ENCODE peak calls at places on chromosome 21, in six cellular contexts. I, R, X, Y, J and U are unnamed samples.

GRCh38 chr21:31974454-31974985 is 101.7 kb downstream of the HUNK start:
- DNase-seq in X (no peak), Y (no peak), J (peak; percentile 36), I (no peak), R (no peak), U (no peak)

GRCh38 chr21:27268290-27268689 is 301.4 kb upstream of the ADAMTS5 start:
- DNase-seq in Y (peak; percentile 57), R (no peak), J (no peak), I (no peak), X (no peak), U (no peak)

GRCh38 chr21:44931137-44931500 is 8.7 kb upstream of the SLX9 start:
- DNase-seq in Y (no peak), I (no peak), J (peak; percentile 57), X (peak; percentile 66), R (no peak), U (no peak)

GRCh38 chr21:31203371-31204054 is 140.5 kb downstream of the TIAM1 start:
- DNase-seq in R (no peak), Y (peak; percentile 40), X (no peak), J (no peak), I (no peak), U (no peak)

GRCh38 chr21:41168391-41169257 is 664 bp downstream of the BACE2 start:
- DNase-seq in I (peak; percentile 94), R (peak; percentile 7), Y (peak; percentile 68), X (peak; percentile 55), J (peak; percentile 65), U (peak; percentile 66)

GRCh38 chr21:37443683-37444082 is 77.1 kb downstream of the DYRK1A start:
- DNase-seq in X (no peak), I (no peak), J (no peak), R (no peak), Y (no peak), U (no peak)

GRCh38 chr21:45016491-45017375 is 57.6 kb upstream of the ADARB1 start:
- DNase-seq in J (no peak), R (no peak), Y (no peak), X (no peak), I (no peak), U (no peak)

GRCh38 chr21:32099812-32100416 is 178.9 kb downstream of the MIS18A start:
- DNase-seq in X (no peak), I (no peak), J (peak; percentile 62), R (no peak), Y (peak; percentile 24), U (peak; percentile 17)

GRCh38 chr21:45387506-45387905 is 17.5 kb upstream of the COL18A1 start:
- DNase-seq in R (no peak), I (no peak), X (no peak), J (no peak), Y (no peak), U (no peak)

GRCh38 chr21:37915941-37916794 is at the start of gene KCNJ6:
- DNase-seq in Y (peak; percentile 52), X (peak; percentile 63), J (peak; percentile 94), I (no peak), R (peak; percentile 46), U (peak; percentile 80)

GRCh38 chr21:38377165-38378093 is 120.6 kb downstream of the KCNJ15 start:
- DNase-seq in I (peak; percentile 29), X (no peak), R (no peak), Y (no peak), J (no peak), U (no peak)

DNA sequence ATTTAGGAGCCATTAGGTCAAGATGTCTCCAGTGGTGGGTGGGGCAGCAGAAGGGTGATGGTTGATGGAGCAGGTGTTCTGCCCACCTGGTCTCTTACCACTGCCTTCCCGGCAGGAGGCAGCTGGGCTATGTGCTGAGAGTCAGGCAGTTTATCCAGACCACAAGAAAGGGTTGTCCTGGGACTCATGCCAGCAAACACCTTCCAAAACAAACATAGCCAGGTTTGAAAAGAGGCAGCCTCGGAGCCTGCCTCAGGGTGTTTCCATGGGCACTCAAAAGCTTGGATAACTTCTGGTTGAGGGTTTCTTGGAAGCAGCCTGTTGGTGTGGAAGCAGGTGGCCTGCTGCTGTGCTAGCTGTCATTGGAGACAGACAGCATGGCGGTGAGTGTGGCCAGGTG is 187.2 kb downstream of the PCP4 start:
- DNase-seq in I (no peak), J (no peak), X (peak; percentile 88), Y (no peak), R (no peak), U (peak; percentile 23)
- H3K27ac ChIP-seq in I (peak overlapping the region; percentile 85), J (no peak overlapping the region), X (peak overlapping the region; percentile 43), Y (no peak overlapping the region), R (no peak overlapping the region), U (no peak overlapping the region)

GRCh38 chr21:26130249-26130896 is 40.2 kb downstream of the APP start:
- DNase-seq in X (no peak), J (no peak), Y (peak; percentile 82), I (no peak), R (no peak), U (no peak)
- H3K27ac ChIP-seq in X (no peak overlapping the region), J (peak overlapping the region; percentile 17), Y (peak overlapping the region; percentile 5), I (peak overlapping the region; percentile 28), R (no peak overlapping the region), U (peak overlapping the region; percentile 45)

DNA sequence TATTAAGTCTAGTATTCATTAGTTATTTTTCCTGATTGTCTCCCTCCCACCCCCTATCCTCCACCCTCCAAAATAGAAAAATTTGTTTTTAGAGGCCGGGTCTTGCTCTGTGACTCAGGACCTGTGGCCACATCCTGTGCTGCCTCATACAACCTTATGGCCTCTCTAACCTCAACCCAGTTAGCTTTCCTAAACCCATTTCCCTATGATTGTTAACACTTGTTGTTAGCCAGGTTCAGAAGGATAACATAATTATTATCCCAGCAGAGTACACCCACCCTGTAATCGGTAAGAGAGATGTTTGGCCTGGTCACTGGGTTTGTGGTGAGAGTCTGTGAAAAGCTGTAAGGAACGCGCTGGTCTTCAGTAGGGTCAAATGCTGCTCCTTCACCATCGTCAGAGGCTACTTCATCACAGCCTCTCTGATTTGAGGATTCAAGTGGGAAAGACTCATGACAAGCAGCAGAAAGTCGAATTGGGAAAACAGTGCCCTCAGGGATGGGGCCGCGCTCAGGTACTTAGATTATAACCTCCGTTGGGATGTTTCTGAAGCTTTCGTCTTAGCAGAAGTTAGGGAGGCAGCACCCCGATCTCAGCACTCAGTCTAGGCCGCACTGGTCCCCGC is 35.9 kb upstream of the HMGN1 start:
- DNase-seq in R (no peak), I (no peak), X (no peak), J (no peak), Y (peak; percentile 55), U (no peak)
- H3K27ac ChIP-seq in R (peak overlapping the region; percentile 96), I (peak overlapping the region; percentile 75), X (peak overlapping the region; percentile 64), J (peak overlapping the region; percentile 75), Y (no peak overlapping the region), U (no peak overlapping the region)

GRCh38 chr21:33245289-33245918 is 15.7 kb downstream of the IFNAR2 start:
- DNase-seq in R (no peak), J (no peak), I (no peak), X (no peak), Y (no peak), U (peak; percentile 15)

GRCh38 chr21:33244781-33245105 is 15.0 kb downstream of the IFNAR2 start:
- DNase-seq in Y (no peak), I (no peak), R (no peak), J (no peak), X (no peak), U (no peak)

GRCh38 chr21:33247596-33247995 is 17.9 kb downstream of the IFNAR2 start:
- DNase-seq in I (no peak), X (no peak), J (no peak), R (no peak), Y (no peak), U (no peak)

GRCh38 chr21:33246963-33247362 is 17.2 kb downstream of the IFNAR2 start:
- DNase-seq in Y (no peak), I (no peak), R (no peak), X (no peak), J (no peak), U (no peak)

DNA sequence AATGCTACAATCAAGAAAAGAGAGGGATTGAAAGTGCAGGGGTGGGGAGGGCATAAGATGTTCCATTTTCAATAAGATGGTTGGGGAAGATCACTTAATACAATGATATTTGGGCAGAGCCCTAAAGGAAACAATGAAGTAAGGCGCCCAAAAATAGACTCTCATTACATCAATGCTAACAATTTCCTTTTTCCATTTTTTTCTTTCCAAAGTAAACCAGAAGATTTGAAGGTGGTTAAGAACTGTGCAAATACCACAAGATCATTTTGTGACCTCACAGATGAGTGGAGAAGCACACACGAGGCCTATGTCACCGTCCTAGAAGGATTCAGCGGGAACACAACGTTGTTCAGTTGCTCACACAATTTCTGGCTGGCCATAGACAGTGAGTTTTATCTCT is 16.8 kb downstream of the IFNAR2 start:
- DNase-seq in R (no peak), Y (no peak), X (no peak), J (no peak), I (no peak), U (no peak)
- H3K27ac ChIP-seq in R (no peak overlapping the region), Y (no peak overlapping the region), X (no peak overlapping the region), J (no peak overlapping the region), I (no peak overlapping the region), U (no peak overlapping the region)

GRCh38 chr21:43331962-43332458 is 94.9 kb downstream of the SIK1 start:
- DNase-seq in I (no peak), J (no peak), Y (peak; percentile 99), R (peak; percentile 78), X (peak; percentile 71), U (peak; percentile 83)

GRCh38 chr21:43332461-43332860 is 94.5 kb downstream of the SIK1 start:
- DNase-seq in I (no peak), J (no peak), X (no peak), Y (no peak), R (no peak), U (no peak)

GRCh38 chr21:43332872-43333300 is 94.0 kb downstream of the SIK1 start:
- DNase-seq in Y (peak; percentile 51), I (no peak), R (no peak), J (no peak), X (no peak), U (no peak)

GRCh38 chr21:43330306-43330881 is 96.5 kb downstream of the SIK1 start:
- DNase-seq in J (no peak), X (no peak), I (no peak), Y (no peak), R (no peak), U (no peak)

DNA sequence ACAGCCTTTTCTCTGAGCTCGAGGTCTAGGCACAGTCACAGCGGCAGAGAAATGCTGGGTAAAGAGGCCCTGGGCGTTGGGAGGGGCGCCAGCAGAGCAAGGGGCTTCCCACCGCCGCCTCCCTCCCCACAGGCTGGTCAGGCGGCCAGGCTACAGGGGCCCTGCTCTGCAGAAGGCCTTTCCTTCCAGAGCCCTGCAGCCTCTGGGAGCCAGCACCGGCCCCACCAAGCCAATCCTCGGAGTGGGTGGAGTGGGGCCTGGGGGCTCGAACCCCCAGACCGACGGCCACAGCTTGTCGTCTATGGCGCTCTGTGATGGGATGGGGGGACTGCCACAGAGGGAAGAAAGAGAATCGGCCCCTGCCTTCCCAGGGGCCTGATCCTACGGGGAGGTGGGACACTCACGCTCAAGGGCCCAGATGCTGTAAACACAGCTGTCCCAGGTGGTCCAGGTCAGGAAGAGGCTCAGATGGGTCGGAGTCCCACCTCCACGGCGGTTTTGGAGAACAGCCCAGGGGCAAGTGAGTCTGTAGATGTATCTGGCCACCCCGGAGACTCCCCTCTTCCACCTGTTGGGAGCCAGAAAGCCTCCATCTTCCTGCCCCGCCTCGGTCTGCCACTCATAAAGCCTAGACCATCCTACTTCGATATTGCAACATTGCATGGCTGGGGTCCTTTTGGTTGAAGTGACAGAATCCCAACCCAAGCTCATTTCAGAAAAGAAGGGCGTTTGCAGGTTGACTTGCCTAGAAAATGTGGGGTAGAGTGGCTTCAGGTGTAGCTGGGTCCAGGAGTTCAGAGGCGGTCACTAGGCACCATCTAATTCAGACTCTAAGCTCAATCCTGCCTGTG is 95.6 kb downstream of the SIK1 start:
- DNase-seq in I (no peak), R (no peak), X (no peak), J (no peak), Y (no peak), U (no peak)
- H3K27ac ChIP-seq in I (no peak overlapping the region), R (peak overlapping the region; percentile 100), X (peak overlapping the region; percentile 81), J (no peak overlapping the region), Y (peak overlapping the region; percentile 22), U (peak overlapping the region; percentile 96)